ENCODE peak calls at places on chromosomes 3 and 15, in eight cellular contexts. R is NCI-H2029; J is A549; T is NCI-H460; F is stimulated activated CD8-positive, alpha-beta memory T cell treated with anti-CD3 and anti-CD28 coated beads, Interleukin-15, amount 100 ng/mL, for 24 hours; I is NCI-H1105 treated with DMSO at 0.1 percent for 48 hours; V is SW 1271; C is sciatic nerve. P is an unnamed sample.

GRCh38 chr3:111087924-111088469 is 16.4 kb downstream of the NECTIN3 start:
- DNase-seq in I (no peak), F (no peak), T (no peak), R (no peak), C (no peak), J (no peak), V (no peak), P (no peak)

GRCh38 chr3:101868534-101869464 is 19.5 kb downstream of the NFKBIZ start:
- DNase-seq in V (no peak), R (peak), C (peak), T (no peak), I (no peak), F (no peak), J (peak), P (no peak)

GRCh38 chr3:143849854-143850549 is 1.7 kb upstream of the SLC9A9 start:
- DNase-seq in F (no peak), V (no peak), J (no peak), C (no peak), R (no peak), T (no peak), I (no peak), P (peak)

GRCh38 chr3:102190340-102190723 is 244.5 kb upstream of the ZPLD1 start:
- DNase-seq in C (no peak), I (no peak), J (no peak), F (no peak), V (no peak), T (no peak), R (no peak), P (no peak)

GRCh38 chr3:140916603-140917002 is 25.0 kb upstream of the SLC25A36 start:
- DNase-seq in I (no peak), J (no peak), C (no peak), R (no peak), F (no peak), T (no peak), V (no peak), P (no peak)

GRCh38 chr3:194265505-194265892 is 85.6 kb downstream of the CPN2 start:
- DNase-seq in C (peak), R (peak), I (no peak), J (no peak), T (no peak), V (no peak), F (no peak), P (peak)

GRCh38 chr15:26838742-26839460 is 28.0 kb upstream of the GABRA5 start:
- DNase-seq in C (no peak), J (peak), V (no peak), F (no peak), T (peak), R (peak), I (no peak), P (no peak)

GRCh38 chr3:45180051-45180450 is 33.9 kb upstream of the CDCP1 start:
- DNase-seq in T (no peak), F (no peak), J (no peak), V (no peak), C (no peak), R (no peak), I (no peak), P (peak)

GRCh38 chr3:30310251-30310954 is 296.0 kb upstream of the TGFBR2 start:
- DNase-seq in T (no peak), R (no peak), I (no peak), F (no peak), J (no peak), V (no peak), C (no peak), P (peak)

GRCh38 chr15:38941399-38941953 is 376.9 kb upstream of the RASGRP1 start:
- DNase-seq in T (no peak), F (no peak), R (no peak), I (no peak), C (no peak), V (no peak), J (no peak), P (peak)

GRCh38 chr15:99168601-99169580 is 64.0 kb downstream of the SYNM start:
- DNase-seq in T (no peak), I (no peak), F (no peak), C (no peak), V (no peak), J (no peak), R (no peak), P (no peak)

GRCh38 chr3:61979645-61980430 is 393.5 kb downstream of the FEZF2 start:
- DNase-seq in T (no peak), V (no peak), R (no peak), I (no peak), C (no peak), J (no peak), F (no peak), P (peak)

GRCh38 chr3:120800625-120801024 is 58.1 kb downstream of the GTF2E1 start:
- DNase-seq in J (no peak), R (no peak), C (no peak), V (no peak), I (no peak), F (no peak), T (no peak), P (no peak)

GRCh38 chr3:46663611-46664135 is 29.8 kb downstream of the ALS2CL start:
- DNase-seq in V (no peak), I (peak), F (no peak), T (no peak), R (peak), C (peak), J (peak), P (peak)

GRCh38 chr3:132509096-132509495 is 88.0 kb upstream of the ACKR4 start:
- DNase-seq in T (no peak), V (no peak), F (no peak), C (no peak), I (no peak), R (no peak), J (no peak), P (no peak)

GRCh38 chr15:67413770-67414429 is 107.0 kb upstream of the C15orf61 start:
- DNase-seq in V (no peak), T (peak), J (peak), C (no peak), I (no peak), F (no peak), R (no peak), P (peak)

GRCh38 chr3:55085231-55085630 is 157.4 kb upstream of the LRTM1 start:
- DNase-seq in C (no peak), T (no peak), F (no peak), V (no peak), J (no peak), R (no peak), I (no peak), P (no peak)

GRCh38 chr15:58467722-58468436 is 36.1 kb downstream of the LIPC start:
- DNase-seq in F (no peak), V (no peak), T (no peak), J (no peak), C (no peak), I (no peak), R (no peak), P (peak)

GRCh38 chr3:193987186-193987585 is 148.8 kb upstream of the HES1 start:
- DNase-seq in T (no peak), R (no peak), J (no peak), V (no peak), F (no peak), C (no peak), I (no peak), P (no peak)

GRCh38 chr3:197010556-197011351 is 18.9 kb downstream of the MELTF start:
- DNase-seq in J (no peak), V (no peak), T (no peak), F (no peak), C (no peak), I (peak), R (no peak), P (no peak)